ENCODE peak calls at places on chromosomes 6 and 20, in nine cellular contexts. O, B, S, F, J, K, V, Z and I are unnamed samples.

GRCh38 chr20:47854687-47855212 is 69.5 kb upstream of the SULF2 start:
- DNase-seq in O (no peak), B (peak; percentile 63), S (no peak), F (no peak), J (peak; percentile 60), K (no peak), V (no peak), Z (no peak), I (peak; percentile 40)

GRCh38 chr20:34058831-34059230 is 53.2 kb downstream of the EIF2S2 start:
- DNase-seq in O (no peak), B (peak; percentile 69), S (no peak), F (no peak), J (no peak), K (no peak), V (no peak), Z (no peak), I (peak; percentile 23)

GRCh38 chr6:166036321-166037105 is 131.1 kb downstream of the TBXT start:
- DNase-seq in O (no peak), B (no peak), S (no peak), F (no peak), J (no peak), K (no peak), V (no peak), Z (no peak), I (no peak)

GRCh38 chr6:141669141-141669540 is 463.6 kb upstream of the GJE1 start:
- DNase-seq in O (no peak), B (no peak), S (no peak), F (no peak), J (no peak), K (no peak), V (no peak), Z (no peak), I (no peak)

GRCh38 chr6:92810913-92811312 is 608.4 kb downstream of the EPHA7 start:
- DNase-seq in O (peak; percentile 6), B (peak; percentile 59), S (peak; percentile 48), F (no peak), J (peak; percentile 40), K (no peak), V (no peak), Z (no peak), I (peak; percentile 29)

GRCh38 chr20:45114465-45115385 is at the start of gene WFDC5:
- DNase-seq in O (peak; percentile 29), B (no peak), S (no peak), F (no peak), J (no peak), K (no peak), V (no peak), Z (no peak), I (no peak)

GRCh38 chr6:142187209-142187608 is 40.1 kb downstream of the VTA1 start:
- DNase-seq in O (no peak), B (no peak), S (peak; percentile 31), F (peak; percentile 55), J (no peak), K (peak; percentile 79), V (no peak), Z (no peak), I (no peak)

GRCh38 chr20:41279546-41280225 is 37.8 kb downstream of the ZHX3 start:
- DNase-seq in O (no peak), B (no peak), S (no peak), F (no peak), J (no peak), K (no peak), V (no peak), Z (no peak), I (peak; percentile 68)

GRCh38 chr20:10040070-10040970 is 5.5 kb downstream of the ANKEF1 start:
- DNase-seq in O (no peak), B (peak; percentile 68), S (no peak), F (no peak), J (peak; percentile 80), K (no peak), V (no peak), Z (no peak), I (no peak)

GRCh38 chr20:14521436-14521835 is 184.0 kb upstream of the FLRT3 start:
- DNase-seq in O (no peak), B (peak; percentile 75), S (no peak), F (no peak), J (no peak), K (no peak), V (no peak), Z (no peak), I (no peak)

GRCh38 chr20:47315339-47315662 is 41.2 kb downstream of the ZMYND8 start:
- DNase-seq in O (no peak), B (no peak), S (no peak), F (no peak), J (no peak), K (no peak), V (no peak), Z (no peak), I (no peak)

GRCh38 chr6:2967936-2968335 is 3.4 kb downstream of the SERPINB6 start:
- DNase-seq in O (no peak), B (no peak), S (no peak), F (no peak), J (no peak), K (no peak), V (no peak), Z (no peak), I (no peak)

GRCh38 chr6:6885521-6886088 is 222.2 kb upstream of the RREB1 start:
- DNase-seq in O (no peak), B (no peak), S (no peak), F (peak; percentile 82), J (no peak), K (peak; percentile 82), V (peak; percentile 49), Z (no peak), I (peak; percentile 79)

GRCh38 chr6:33882154-33882553 is 78.4 kb upstream of the MLN start:
- DNase-seq in O (no peak), B (no peak), S (no peak), F (peak; percentile 47), J (no peak), K (peak; percentile 47), V (peak; percentile 12), Z (no peak), I (no peak)

GRCh38 chr6:24740861-24741260 is 21.9 kb upstream of the C6orf62 start:
- DNase-seq in O (no peak), B (peak; percentile 63), S (no peak), F (no peak), J (no peak), K (no peak), V (no peak), Z (no peak), I (no peak)

GRCh38 chr6:76026101-76026500 is 46.4 kb downstream of the IMPG1 start:
- DNase-seq in O (no peak), B (no peak), S (no peak), F (no peak), J (no peak), K (no peak), V (no peak), Z (no peak), I (no peak)

GRCh38 chr6:71277926-71278594 is 10.6 kb upstream of the OGFRL1 start:
- DNase-seq in O (no peak), B (no peak), S (no peak), F (no peak), J (no peak), K (no peak), V (no peak), Z (no peak), I (no peak)

GRCh38 chr6:89433637-89434499 is 916 bp downstream of the ANKRD6 start:
- DNase-seq in O (peak; percentile 16), B (peak; percentile 57), S (no peak), F (peak; percentile 52), J (no peak), K (peak; percentile 29), V (no peak), Z (peak; percentile 68), I (peak; percentile 66)

GRCh38 chr6:74070091-74070490 is 374.1 kb downstream of the CD109 start:
- DNase-seq in O (no peak), B (no peak), S (no peak), F (no peak), J (no peak), K (no peak), V (no peak), Z (no peak), I (no peak)

GRCh38 chr6:6218246-6219085 is 102.0 kb downstream of the F13A1 start:
- DNase-seq in O (no peak), B (peak; percentile 37), S (no peak), F (peak; percentile 39), J (peak; percentile 39), K (no peak), V (no peak), Z (no peak), I (no peak)

GRCh38 chr20:4026093-4026601 is 10.8 kb upstream of the RNF24 start:
- DNase-seq in O (no peak), B (peak; percentile 52), S (no peak), F (no peak), J (peak; percentile 36), K (no peak), V (no peak), Z (no peak), I (peak; percentile 61)

GRCh38 chr20:21104921-21105320 is 1.2 kb downstream of the LINC00237 start:
- DNase-seq in O (no peak), B (no peak), S (no peak), F (no peak), J (no peak), K (no peak), V (no peak), Z (no peak), I (no peak)

GRCh38 chr6:15479761-15480160 is 183.1 kb downstream of the DTNBP1 start:
- DNase-seq in O (no peak), B (peak; percentile 61), S (no peak), F (no peak), J (no peak), K (no peak), V (no peak), Z (no peak), I (no peak)

GRCh38 chr20:9839626-9840025 is 750 bp upstream of the PAK5 start:
- DNase-seq in O (no peak), B (no peak), S (no peak), F (no peak), J (no peak), K (no peak), V (no peak), Z (no peak), I (no peak)

GRCh38 chr6:34084591-34085280 is 61.2 kb downstream of the GRM4 start:
- DNase-seq in O (no peak), B (no peak), S (no peak), F (no peak), J (no peak), K (no peak), V (no peak), Z (no peak), I (no peak)

GRCh38 chr6:37433657-37434271 is 743 bp downstream of the CMTR1 start:
- DNase-seq in O (peak; percentile 53), B (peak; percentile 26), S (no peak), F (no peak), J (peak; percentile 1), K (peak; percentile 29), V (no peak), Z (peak; percentile 77), I (peak; percentile 43)

GRCh38 chr20:4987130-4987529 is 14.2 kb downstream of the SLC23A2 start:
- DNase-seq in O (no peak), B (no peak), S (no peak), F (no peak), J (no peak), K (no peak), V (no peak), Z (no peak), I (no peak)

GRCh38 chr6:34412643-34413214 is 13.1 kb downstream of the RPS10 start:
- DNase-seq in O (no peak), B (peak; percentile 73), S (no peak), F (no peak), J (no peak), K (no peak), V (no peak), Z (no peak), I (no peak)

GRCh38 chr6:90296346-90297123 is at the start of gene BACH2:
- DNase-seq in O (peak; percentile 96), B (peak; percentile 88), S (peak; percentile 89), F (peak; percentile 93), J (peak; percentile 83), K (peak; percentile 90), V (peak; percentile 83), Z (peak; percentile 95), I (peak; percentile 60)

GRCh38 chr20:59421089-59421488 is 120.7 kb downstream of the EDN3 start:
- DNase-seq in O (no peak), B (no peak), S (no peak), F (no peak), J (no peak), K (no peak), V (no peak), Z (no peak), I (no peak)

GRCh38 chr6:24242924-24243323 is 114.9 kb downstream of the DCDC2 start:
- DNase-seq in O (no peak), B (no peak), S (no peak), F (no peak), J (no peak), K (no peak), V (no peak), Z (no peak), I (no peak)